ENCODE peak calls at places on chromosomes 4 and X, in six cellular contexts. E is activated T-helper 1 cell treated with anti-CD3 and anti-CD28 coated beads, Interleukin-2, amount 50 U/mL, for 16 hours; X is naive thymus-derived CD8-positive, alpha-beta T cell; S is AG08395; H is NCI-H1694 treated with DMSO at 0.1 percent for 48 hours; U is esophagus squamous epithelium. W is an unnamed sample.

GRCh38 chr4:56618734-56619133 is 62.4 kb downstream of the HOPX start:
- DNase-seq in E (no peak), X (no peak), S (no peak), H (no peak), U (no peak), W (no peak)

GRCh38 chr4:48967626-48968025 is 18.4 kb upstream of the CWH43 start:
- DNase-seq in E (no peak), X (no peak), S (no peak), H (no peak), U (no peak), W (no peak)

GRCh38 chr4:150305995-150306394 is 227.8 kb downstream of the DCLK2 start:
- DNase-seq in E (no peak), X (no peak), S (peak; percentile 33), H (no peak), U (no peak), W (no peak)

GRCh38 chr4:39036172-39036571 is 4.0 kb upstream of the TMEM156 start:
- DNase-seq in E (no peak), X (no peak), S (no peak), H (no peak), U (no peak), W (no peak)

GRCh38 chr4:148854203-148854602 is 412.0 kb upstream of the NR3C2 start:
- DNase-seq in E (no peak), X (no peak), S (no peak), H (no peak), U (no peak), W (no peak)

GRCh38 chr4:5971077-5971447 is 47.2 kb downstream of the C4orf50 start:
- DNase-seq in E (no peak), X (no peak), S (no peak), H (no peak), U (no peak), W (no peak)

GRCh38 chrX:85994787-85995186 is 52.6 kb downstream of the CHM start:
- DNase-seq in E (no peak), X (no peak), S (no peak), H (no peak), U (no peak), W (no peak)

GRCh38 chr4:38177035-38177791 is 217.0 kb downstream of the PTTG2 start:
- DNase-seq in E (peak; percentile 16), X (peak; percentile 20), S (no peak), H (no peak), U (no peak), W (no peak)

GRCh38 chr4:159077702-159078495 is 25.0 kb upstream of the RAPGEF2 start:
- DNase-seq in E (no peak), X (no peak), S (no peak), H (no peak), U (no peak), W (peak; percentile 58)

GRCh38 chr4:83115000-83115399 is 471 bp upstream of the PLAC8 start:
- DNase-seq in E (no peak), X (no peak), S (peak; percentile 42), H (no peak), U (no peak), W (no peak)

GRCh38 chr4:40842725-40843401 is 93.1 kb downstream of the NSUN7 start:
- DNase-seq in E (no peak), X (no peak), S (no peak), H (no peak), U (no peak), W (no peak)